ENCODE peak calls at places on chromosomes 2 and 18, in eight cellular contexts. D is uterus, Q is adrenal gland, O is pancreas, J is WERI-Rb-1, T is OCI-LY7, I is Peyer's patch, S is upper lobe of right lung. H is an unnamed sample. For H3K36me3, the result is how much of the 10 kb centered on the place peaks cover.

GRCh38 chr18:76139844-76140243 is 355.2 kb downstream of the ZNF516 start:
- DNase-seq in Q (no peak), I (no peak), J (no peak), S (no peak), D (no peak), T (no peak), O (no peak), H (no peak)

GRCh38 chr2:152629202-152629601 is 88.1 kb downstream of the PRPF40A start:
- DNase-seq in T (no peak), S (no peak), Q (no peak), D (no peak), O (no peak), J (no peak), I (no peak), H (no peak)

GRCh38 chr2:78070693-78071092 is 548.5 kb upstream of the LRRTM4 start:
- DNase-seq in I (no peak), J (no peak), Q (no peak), D (no peak), O (no peak), S (no peak), T (no peak), H (no peak)

GRCh38 chr18:48669180-48669675 is 130.4 kb downstream of the CTIF start:
- DNase-seq in T (no peak), I (no peak), O (no peak), S (no peak), Q (no peak), D (no peak), J (no peak), H (no peak)

GRCh38 chr2:70143314-70144150 is 47.3 kb downstream of the C2orf42 start:
- DNase-seq in I (peak), D (peak), T (no peak), J (peak), S (peak), Q (peak), O (no peak), H (peak)

GRCh38 chr2:195672674-195673073 is 15.6 kb downstream of the SLC39A10 start:
- DNase-seq in T (no peak), J (no peak), S (no peak), Q (no peak), I (no peak), O (no peak), D (no peak), H (no peak)

GRCh38 chr2:230170532-230170931 is 49.3 kb downstream of the SP110 start:
- DNase-seq in T (no peak), S (no peak), Q (no peak), D (no peak), O (no peak), J (no peak), I (no peak), H (peak)

GRCh38 chr18:45324489-45325111 is 290.7 kb upstream of the SLC14A2 start:
- DNase-seq in O (no peak), J (no peak), Q (peak), I (no peak), S (no peak), D (peak), T (no peak), H (peak)

GRCh38 chr18:47883771-47884413 is 46.6 kb downstream of the SMAD2 start:
- DNase-seq in I (no peak), J (no peak), T (no peak), S (no peak), Q (peak), O (no peak), D (no peak), H (peak)

GRCh38 chr18:63299837-63300787 is 19.5 kb downstream of the BCL2 start:
- DNase-seq in I (no peak), Q (no peak), D (no peak), O (no peak), T (no peak), S (no peak), J (no peak), H (peak)

GRCh38 chr18:7904529-7904928 is 337.4 kb downstream of the PTPRM start:
- DNase-seq in S (no peak), T (no peak), J (no peak), I (no peak), Q (no peak), D (no peak), O (no peak), H (peak)

GRCh38 chr18:76984193-76985155 is 148.1 kb downstream of the MBP start:
- DNase-seq in J (no peak), O (peak), T (no peak), Q (no peak), I (no peak), S (peak), D (no peak), H (no peak)

GRCh38 chr18:48459016-48459415 is 49.8 kb upstream of the ZBTB7C start:
- DNase-seq in T (no peak), D (no peak), O (no peak), I (no peak), Q (no peak), J (no peak), S (no peak), H (no peak)

GRCh38 chr2:172464340-172465129 is 37.1 kb downstream of the ITGA6 start:
- DNase-seq in Q (no peak), S (no peak), O (no peak), D (no peak), T (no peak), I (no peak), J (no peak), H (no peak)

GRCh38 chr2:155368934-155369333 is 670.4 kb downstream of the KCNJ3 start:
- DNase-seq in J (no peak), D (no peak), O (no peak), T (peak), Q (no peak), I (no peak), S (no peak), H (no peak)

GRCh38 chr2:173291412-173291811 is 63.3 kb upstream of the CDCA7 start:
- DNase-seq in I (no peak), T (no peak), J (no peak), O (no peak), D (no peak), Q (no peak), S (no peak), H (no peak)

GRCh38 chr2:71277536-71278103 is 50.7 kb upstream of the PAIP2B start:
- DNase-seq in J (peak), Q (no peak), D (no peak), O (peak), T (peak), S (peak), I (no peak), H (peak)

GRCh38 chr2:182406221-182406620 is 20.6 kb downstream of the PDE1A start:
- DNase-seq in D (no peak), Q (no peak), I (no peak), S (no peak), O (no peak), T (no peak), J (no peak), H (no peak)

DNA sequence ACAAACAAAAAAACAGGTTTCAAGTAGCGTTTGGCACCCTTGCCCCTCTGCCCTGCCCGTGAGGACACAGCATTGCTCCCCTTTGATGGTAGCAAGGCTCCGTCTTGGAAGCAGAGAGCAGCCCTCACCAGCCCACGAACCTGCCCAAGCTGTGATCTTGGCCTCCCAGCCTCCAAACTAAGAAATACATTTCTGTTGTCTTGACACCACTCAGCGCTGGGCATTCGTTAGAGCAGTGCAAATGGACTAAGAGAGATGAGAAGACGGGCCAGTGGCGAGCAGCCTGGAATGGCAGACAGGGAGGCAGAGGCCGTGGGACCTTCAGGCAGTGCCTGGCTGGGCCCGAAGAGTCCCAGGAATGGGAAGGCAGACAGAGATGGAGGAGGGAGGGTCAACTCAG is 109.8 kb downstream of the SH3BP4 start:
- DNase-seq in I (no peak), O (no peak), S (no peak), Q (no peak), T (no peak), D (no peak), J (no peak), H (no peak)
- H3K4me3 ChIP-seq in I (no peak), O (no peak), S (no peak), Q (no peak), T (no peak), D (no peak), J (no peak), H (no peak)

GRCh38 chr18:32072321-32072720 is 19.4 kb upstream of the RNF138 start:
- DNase-seq in T (peak), Q (no peak), O (no peak), I (no peak), S (no peak), J (no peak), D (no peak), H (no peak)
- TF ChIP-seq CTCF in T (peak), Q (no peak), O (no peak), I (peak), S (peak), J (peak), D (peak), H (peak)

GRCh38 chr2:86050301-86050700 is 55.4 kb downstream of the POLR1A start:
- DNase-seq in S (no peak), D (peak), T (no peak), J (no peak), Q (peak), I (no peak), O (no peak), H (no peak)
- H3K36me3 ChIP-seq in S (half or more), D (under half), T (half or more), J (half or more), Q (half or more), I (half or more), O (under half), H (half or more)

GRCh38 chr2:239178484-239178883 is 222.3 kb downstream of the HDAC4 start:
- DNase-seq in S (peak), T (no peak), J (no peak), O (peak), D (no peak), I (peak), Q (peak), H (no peak)
- H3K4me3 ChIP-seq in S (no peak), T (no peak), J (no peak), O (no peak), D (no peak), I (no peak), Q (no peak), H (no peak)

H was measured in brain microvascular endothelial cell.